ENCODE peak calls at places on chromosomes 4 and X, in six cellular contexts. C is MCF 10A; H is T-helper 22 cell; S is activated CD8-positive, alpha-beta memory T cell treated with anti-CD3 and anti-CD28 coated beads for 4 hours; J is amniotic epithelial cell; O is stimulated activated CD4-positive, alpha-beta T cell treated with anti-CD3 and anti-CD28 coated beads, Interleukin-15, amount 100 ng/mL, for 48 hours. X is an unnamed sample.

GRCh38 chr4:102761902-102762301 is 1.1 kb upstream of the MANBA start:
- DNase-seq in O (no peak), S (no peak), H (no peak), C (no peak), J (no peak), X (no peak)

GRCh38 chr4:134787315-134787714 is 585.7 kb upstream of the PABPC4L start:
- DNase-seq in S (no peak), O (no peak), J (peak), C (peak), H (no peak), X (no peak)

GRCh38 chrX:46636223-46636622 is 62.7 kb downstream of the CHST7 start:
- DNase-seq in C (no peak), O (no peak), J (no peak), H (no peak), S (no peak), X (no peak)

GRCh38 chr4:3416270-3416669 is 25.5 kb upstream of the HGFAC start:
- DNase-seq in S (no peak), H (no peak), C (no peak), J (no peak), O (no peak), X (no peak)

GRCh38 chr4:1411436-1412375 is 5.5 kb upstream of the NKX1-1 start:
- DNase-seq in C (no peak), S (no peak), H (no peak), J (no peak), O (no peak), X (no peak)

GRCh38 chr4:73410916-73411730 is 7.0 kb downstream of the ALB start:
- DNase-seq in O (no peak), J (no peak), S (no peak), H (no peak), C (no peak), X (no peak)

GRCh38 chrX:105821471-105822081 is 763 bp upstream of the NRK start:
- DNase-seq in H (no peak), J (peak), S (no peak), C (no peak), O (no peak), X (no peak)

GRCh38 chr4:189092596-189092995 is 848.1 kb upstream of the FRG1 start:
- DNase-seq in O (no peak), J (peak), H (no peak), S (no peak), C (peak), X (no peak)

GRCh38 chr4:100935090-100935489 is 412.2 kb downstream of the PPP3CA start:
- DNase-seq in J (peak), O (no peak), C (peak), S (no peak), H (no peak), X (no peak)

GRCh38 chrX:41108684-41109205 is 23.5 kb downstream of the USP9X start:
- DNase-seq in O (no peak), J (no peak), S (no peak), H (no peak), C (no peak), X (no peak)

GRCh38 chr4:112214397-112215264 is 17.0 kb upstream of the AP1AR start:
- DNase-seq in S (no peak), H (no peak), O (no peak), J (peak), C (peak), X (peak)

GRCh38 chr4:128271551-128271950 is 16.1 kb downstream of the PGRMC2 start:
- DNase-seq in H (no peak), S (no peak), C (no peak), J (no peak), O (no peak), X (no peak)

GRCh38 chr4:122776916-122777315 is 44.4 kb downstream of the BBS12 start:
- DNase-seq in O (no peak), S (no peak), J (no peak), H (no peak), C (peak), X (no peak)

GRCh38 chrX:111100191-111100590 is 4.2 kb downstream of the PAK3 start:
- DNase-seq in C (peak), O (no peak), S (no peak), J (peak), H (no peak), X (peak)

GRCh38 chr4:149371021-149371420 is 444.6 kb downstream of the IQCM start:
- DNase-seq in J (peak), H (no peak), S (no peak), C (peak), O (no peak), X (peak)

GRCh38 chr4:55545681-55546632 is 752 bp downstream of the CLOCK start:
- DNase-seq in H (peak), O (peak), C (peak), J (peak), S (peak), X (peak)

GRCh38 chr4:147910315-147910714 is 178.4 kb downstream of the ARHGAP10 start:
- DNase-seq in J (no peak), S (no peak), C (no peak), H (no peak), O (no peak), X (no peak)

GRCh38 chr4:17220816-17221215 is 291.1 kb downstream of the QDPR start:
- DNase-seq in H (no peak), O (no peak), C (no peak), J (no peak), S (no peak), X (no peak)

GRCh38 chr4:20252656-20253271 is 1.1 kb downstream of the SLIT2 start:
- DNase-seq in S (no peak), C (peak), J (peak), H (no peak), O (no peak), X (peak)

GRCh38 chr4:65789850-65790249 is 119.6 kb upstream of the EPHA5 start:
- DNase-seq in C (no peak), H (no peak), J (no peak), S (no peak), O (no peak), X (no peak)

GRCh38 chr4:86554641-86555040 is 39.5 kb upstream of the PTPN13 start:
- DNase-seq in J (no peak), H (no peak), C (no peak), O (no peak), S (no peak), X (no peak)

GRCh38 chrX:119093991-119094741 is 21.4 kb downstream of the CT47C1 start:
- DNase-seq in O (no peak), J (peak), S (no peak), H (no peak), C (peak), X (no peak)

GRCh38 chr4:153488719-153489384 is 22.7 kb downstream of the TMEM131L start:
- DNase-seq in S (no peak), J (no peak), C (peak), O (no peak), H (no peak), X (peak)